ENCODE peak calls at places on chromosomes 6 and 20, in five cellular contexts. L is stimulated activated CD4-positive, alpha-beta T cell treated with anti-CD3 and anti-CD28 coated beads, Interleukin-1b, Interleukin-23, amount 100 ng/mL, for 24 hours; D is mucosa of descending colon; R is NB4; O is endothelial cell. A is an unnamed sample.

GRCh38 chr20:5349448-5349847 is 32.7 kb upstream of the PROKR2 start:
- DNase-seq in L (no peak), D (no peak), R (no peak), O (no peak), A (no peak)

GRCh38 chr6:11164717-11165646 is 53.5 kb upstream of the ERVFRD-1 start:
- DNase-seq in L (no peak), D (no peak), R (no peak), O (no peak), A (no peak)

GRCh38 chr20:61435184-61435822 is 183.2 kb downstream of the CDH4 start:
- DNase-seq in L (no peak), D (no peak), R (no peak), O (no peak), A (no peak)

GRCh38 chr20:51382986-51383821 is 159.3 kb downstream of the NFATC2 start:
- DNase-seq in L (no peak), D (peak), R (no peak), O (no peak), A (peak)

GRCh38 chr20:59605691-59606364 is 1.5 kb downstream of the PHACTR3 start:
- DNase-seq in L (no peak), D (no peak), R (no peak), O (no peak), A (no peak)

GRCh38 chr6:99099243-99099642 is 151.5 kb upstream of the FBXL4 start:
- DNase-seq in L (no peak), D (no peak), R (no peak), O (no peak), A (no peak)

GRCh38 chr6:105136433-105137350 is 43.1 kb downstream of the POPDC3 start:
- DNase-seq in L (no peak), D (peak), R (peak), O (peak), A (peak)

GRCh38 chr6:16511723-16512584 is 249.3 kb downstream of the ATXN1 start:
- DNase-seq in L (no peak), D (no peak), R (no peak), O (no peak), A (no peak)

GRCh38 chr6:20978176-20978614 is 443.9 kb downstream of the CDKAL1 start:
- DNase-seq in L (no peak), D (no peak), R (no peak), O (no peak), A (no peak)

GRCh38 chr6:28922841-28923317 is 906 bp downstream of the TRIM27 start:
- DNase-seq in L (no peak), D (no peak), R (peak), O (peak), A (peak)

GRCh38 chr6:14207493-14207892 is 89.9 kb downstream of the CD83 start:
- DNase-seq in L (no peak), D (no peak), R (no peak), O (no peak), A (peak)

GRCh38 chr20:25481918-25482253 is 74.4 kb downstream of the GINS1 start:
- DNase-seq in L (no peak), D (no peak), R (no peak), O (no peak), A (no peak)

GRCh38 chr20:43603124-43603523 is 12.4 kb downstream of the IFT52 start:
- DNase-seq in L (no peak), D (no peak), R (no peak), O (no peak), A (no peak)

GRCh38 chr6:26195924-26196845 is 109.0 kb downstream of the HFE start:
- DNase-seq in L (no peak), D (no peak), R (peak), O (no peak), A (peak)